ENCODE peak calls at places on chromosomes 7 and 10, in six cellular contexts. L, I, W, Z, U and M are unnamed samples.
A peak's percentile ranks its signal among the peaks of the same experiment; 100 is the strongest.

GRCh38 chr10:35613597-35614226 is 8.6 kb downstream of the GJD4 start:
- DNase-seq in L (peak; percentile 41), I (no peak), W (no peak), Z (peak; percentile 11), U (no peak), M (no peak)

GRCh38 chr10:68471586-68472408 is at the start of gene DNA2:
- DNase-seq in L (peak; percentile 71), I (peak; percentile 76), W (peak; percentile 89), Z (no peak), U (peak; percentile 86), M (no peak)

GRCh38 chr10:124119216-124119615 is 25.8 kb upstream of the CHST15 start:
- DNase-seq in L (no peak), I (no peak), W (peak; percentile 44), Z (no peak), U (no peak), M (no peak)

GRCh38 chr10:16967866-16968721 is 150.9 kb upstream of the RSU1 start:
- DNase-seq in L (peak; percentile 92), I (peak; percentile 83), W (no peak), Z (peak; percentile 88), U (no peak), M (no peak)

GRCh38 chr10:9615179-9615578 is 1402.5 kb upstream of the CELF2 start:
- DNase-seq in L (no peak), I (no peak), W (no peak), Z (no peak), U (no peak), M (no peak)

GRCh38 chr7:14834888-14835287 is 67.7 kb downstream of the DGKB start:
- DNase-seq in L (no peak), I (no peak), W (no peak), Z (no peak), U (no peak), M (no peak)

GRCh38 chr7:7014827-7015610 is 167.3 kb upstream of the C1GALT1 start:
- DNase-seq in L (no peak), I (no peak), W (no peak), Z (no peak), U (no peak), M (no peak)

GRCh38 chr7:155119801-155120382 is 49.8 kb downstream of the HTR5A start:
- DNase-seq in L (peak; percentile 36), I (no peak), W (no peak), Z (no peak), U (no peak), M (peak; percentile 21)

GRCh38 chr7:7395785-7396184 is 139.9 kb downstream of the COL28A1 start:
- DNase-seq in L (no peak), I (no peak), W (no peak), Z (no peak), U (no peak), M (no peak)

GRCh38 chr10:128516180-128516579 is 390.0 kb upstream of the MKI67 start:
- DNase-seq in L (no peak), I (no peak), W (no peak), Z (no peak), U (peak; percentile 74), M (no peak)

GRCh38 chr7:146116452-146117219 is at the start of gene CNTNAP2:
- DNase-seq in L (peak; percentile 10), I (no peak), W (no peak), Z (no peak), U (no peak), M (no peak)

GRCh38 chr10:102208311-102209035 is 17.6 kb upstream of the ELOVL3 start:
- DNase-seq in L (peak; percentile 89), I (no peak), W (no peak), Z (no peak), U (no peak), M (no peak)

GRCh38 chr10:118027397-118027796 is 19.3 kb downstream of the RAB11FIP2 start:
- DNase-seq in L (peak; percentile 11), I (no peak), W (no peak), Z (no peak), U (no peak), M (no peak)